ENCODE peak calls at places on chromosomes 2 and 18, in six cellular contexts. One of them, this sample, is unnamed.

GRCh38 chr2:71348302-71348701 is 16.7 kb downstream of the ZNF638 start:
- DNase-seq in K562: peak
- DNase-seq in HepG2: peak
- DNase-seq in GM12891: no peak
- DNase-seq in H1: no peak
- DNase-seq in GM12878: no peak
- DNase-seq in this sample: no peak

GRCh38 chr2:48572797-48573196 is 42.8 kb downstream of the STON1 start:
- DNase-seq in GM12891: no peak
- DNase-seq in HepG2: peak
- DNase-seq in H1: no peak
- DNase-seq in GM12878: no peak
- DNase-seq in K562: peak
- DNase-seq in this sample: no peak

GRCh38 chr18:76685860-76686259 is 136.5 kb upstream of the ZNF236 start:
- DNase-seq in HepG2: no peak
- DNase-seq in K562: no peak
- DNase-seq in GM12878: no peak
- DNase-seq in H1: no peak
- DNase-seq in GM12891: no peak
- DNase-seq in this sample: no peak

GRCh38 chr18:58004317-58004716 is 39.7 kb upstream of the NEDD4L start:
- DNase-seq in GM12878: no peak
- DNase-seq in HepG2: peak
- DNase-seq in GM12891: no peak
- DNase-seq in K562: no peak
- DNase-seq in H1: no peak
- DNase-seq in this sample: no peak

GRCh38 chr2:12717191-12717987 is 653 bp downstream of the TRIB2 start:
- DNase-seq in K562: peak
- DNase-seq in H1: no peak
- DNase-seq in GM12878: no peak
- DNase-seq in GM12891: peak
- DNase-seq in HepG2: no peak
- DNase-seq in this sample: peak

GRCh38 chr18:79856119-79857080 is 58.7 kb downstream of the KCNG2 start:
- DNase-seq in HepG2: no peak
- DNase-seq in GM12878: no peak
- DNase-seq in K562: no peak
- DNase-seq in H1: peak
- DNase-seq in GM12891: peak
- DNase-seq in this sample: no peak

GRCh38 chr2:148814143-148814852 is 60.7 kb upstream of the KIF5C start:
- DNase-seq in K562: no peak
- DNase-seq in HepG2: no peak
- DNase-seq in GM12891: no peak
- DNase-seq in H1: no peak
- DNase-seq in GM12878: no peak
- DNase-seq in this sample: no peak

GRCh38 chr2:127658641-127659407 is 12.9 kb downstream of the GPR17 start:
- DNase-seq in HepG2: no peak
- DNase-seq in GM12891: no peak
- DNase-seq in H1: no peak
- DNase-seq in GM12878: no peak
- DNase-seq in K562: no peak
- DNase-seq in this sample: no peak

GRCh38 chr2:235570966-235571692 is 77.3 kb downstream of the AGAP1 start:
- DNase-seq in GM12891: no peak
- DNase-seq in GM12878: no peak
- DNase-seq in H1: no peak
- DNase-seq in HepG2: no peak
- DNase-seq in K562: peak
- DNase-seq in this sample: no peak

GRCh38 chr2:228768818-228769217 is 502.3 kb downstream of the PID1 start:
- DNase-seq in K562: no peak
- DNase-seq in GM12878: no peak
- DNase-seq in H1: no peak
- DNase-seq in HepG2: no peak
- DNase-seq in GM12891: no peak
- DNase-seq in this sample: no peak

GRCh38 chr18:51668101-51668500 is 470.6 kb upstream of the MEX3C start:
- DNase-seq in GM12878: no peak
- DNase-seq in HepG2: peak
- DNase-seq in GM12891: peak
- DNase-seq in K562: peak
- DNase-seq in H1: no peak
- DNase-seq in this sample: no peak

GRCh38 chr2:223599646-223600009 is 2.5 kb downstream of the SCG2 start:
- DNase-seq in K562: no peak
- DNase-seq in H1: no peak
- DNase-seq in GM12878: no peak
- DNase-seq in HepG2: no peak
- DNase-seq in GM12891: no peak
- DNase-seq in this sample: no peak

GRCh38 chr2:240255165-240255491 is 114.7 kb upstream of the OTOS start:
- DNase-seq in HepG2: no peak
- DNase-seq in K562: no peak
- DNase-seq in H1: no peak
- DNase-seq in GM12891: no peak
- DNase-seq in GM12878: no peak
- DNase-seq in this sample: no peak
- TF ChIP-seq POLR2A in HepG2: no peak
- TF ChIP-seq POLR2A in K562: no peak
- TF ChIP-seq POLR2A in H1: no peak
- TF ChIP-seq POLR2A in GM12891: no peak
- TF ChIP-seq POLR2A in GM12878: no peak
- TF ChIP-seq POLR2A in this sample: no peak

GRCh38 chr2:109306190-109306589 is 177.2 kb downstream of the SH3RF3 start:
- DNase-seq in GM12878: no peak
- DNase-seq in H1: no peak
- DNase-seq in HepG2: no peak
- DNase-seq in K562: no peak
- DNase-seq in GM12891: no peak
- DNase-seq in this sample: no peak

GRCh38 chr2:109313343-109313742 is 184.3 kb downstream of the SH3RF3 start:
- DNase-seq in K562: no peak
- DNase-seq in GM12891: no peak
- DNase-seq in HepG2: no peak
- DNase-seq in H1: no peak
- DNase-seq in GM12878: no peak
- DNase-seq in this sample: no peak

GRCh38 chr2:109316091-109316490 is 187.1 kb downstream of the SH3RF3 start:
- DNase-seq in K562: no peak
- DNase-seq in H1: no peak
- DNase-seq in GM12878: no peak
- DNase-seq in GM12891: no peak
- DNase-seq in HepG2: no peak
- DNase-seq in this sample: no peak

GRCh38 chr2:109312902-109313301 is 183.9 kb downstream of the SH3RF3 start:
- DNase-seq in H1: no peak
- DNase-seq in GM12878: no peak
- DNase-seq in GM12891: no peak
- DNase-seq in K562: no peak
- DNase-seq in HepG2: no peak
- DNase-seq in this sample: no peak

DNA sequence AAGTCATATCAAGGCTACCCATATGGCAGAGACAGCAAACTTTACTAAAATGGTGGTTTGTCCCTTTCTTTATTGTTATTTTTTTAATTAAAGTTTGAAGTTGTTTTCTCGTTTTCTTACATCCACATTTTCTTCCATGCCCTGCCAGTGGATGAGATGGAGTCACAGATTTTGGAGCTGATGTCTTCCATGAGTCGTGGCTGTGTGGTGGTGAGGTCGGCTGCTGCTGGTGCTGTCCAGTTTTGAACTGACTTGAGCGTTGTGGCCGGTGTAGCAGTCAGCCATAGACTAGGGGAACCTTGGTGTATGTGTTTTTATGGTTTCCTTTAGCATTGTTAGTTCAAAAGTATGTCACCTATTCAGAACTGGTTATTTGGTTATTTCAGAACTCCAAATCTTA is 182.8 kb downstream of the SH3RF3 start:
- DNase-seq in HepG2: no peak
- DNase-seq in K562: no peak
- DNase-seq in H1: no peak
- DNase-seq in GM12878: no peak
- DNase-seq in GM12891: no peak
- DNase-seq in this sample: no peak
- TF ChIP-seq TAF1 in HepG2: no peak
- TF ChIP-seq TAF1 in K562: no peak
- TF ChIP-seq TAF1 in H1: no peak
- TF ChIP-seq TAF1 in GM12878: no peak
- TF ChIP-seq TAF1 in GM12891: no peak
- TF ChIP-seq TAF1 in this sample: no peak

GRCh38 chr2:45793998-45794720 is 142.7 kb downstream of the PRKCE start:
- DNase-seq in HepG2: no peak
- DNase-seq in GM12878: no peak
- DNase-seq in H1: no peak
- DNase-seq in GM12891: no peak
- DNase-seq in K562: no peak
- DNase-seq in this sample: no peak
- TF ChIP-seq POLR2AphosphoS5 in HepG2: no peak
- TF ChIP-seq POLR2AphosphoS5 in GM12878: no peak
- TF ChIP-seq POLR2AphosphoS5 in H1: no peak
- TF ChIP-seq POLR2AphosphoS5 in GM12891: no peak
- TF ChIP-seq POLR2AphosphoS5 in K562: no peak
- TF ChIP-seq POLR2AphosphoS5 in this sample: no peak

DNA sequence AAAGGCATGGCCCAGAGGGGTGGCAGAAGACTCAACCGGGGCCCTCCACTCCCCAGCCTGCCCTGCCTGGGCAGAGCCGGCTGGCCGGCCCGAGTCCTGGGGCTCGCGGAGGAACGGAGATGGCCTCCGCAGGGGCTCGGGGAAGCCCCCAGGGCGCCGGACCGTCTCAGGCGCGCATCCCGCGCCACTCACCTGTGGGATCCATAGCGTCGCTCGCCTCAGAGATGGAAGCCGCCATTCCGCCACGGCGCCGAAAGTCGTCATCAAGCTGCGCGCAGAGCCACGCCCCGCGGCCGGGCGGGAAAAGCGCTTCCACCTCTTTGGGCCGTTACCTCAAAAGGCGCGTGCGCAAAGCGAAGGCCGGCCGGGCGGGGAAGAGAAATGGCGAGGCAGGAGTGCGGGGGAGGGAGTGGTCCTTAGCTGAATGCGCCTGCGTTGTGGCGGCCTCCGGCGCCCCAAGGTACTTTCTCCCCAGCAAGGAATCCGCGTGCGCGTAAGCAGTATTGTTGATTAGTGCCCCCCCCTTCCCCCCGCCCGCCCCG is at the start of gene SMPD4:
- DNase-seq in K562: peak
- DNase-seq in H1: peak
- DNase-seq in GM12878: peak
- DNase-seq in HepG2: peak
- DNase-seq in GM12891: peak
- DNase-seq in this sample: peak
- TF ChIP-seq POLR2A in K562: peak
- TF ChIP-seq POLR2A in H1: peak
- TF ChIP-seq POLR2A in GM12878: peak
- TF ChIP-seq POLR2A in HepG2: peak
- TF ChIP-seq POLR2A in GM12891: no peak
- TF ChIP-seq POLR2A in this sample: peak

This sample was measured in GM12892.